ENCODE peak calls at places on chromosomes 16 and 17, in seven cellular contexts. D is Peyer's patch; T is sigmoid colon; U is upper lobe of left lung; G is fibroblast of lung; O is CD8-positive, alpha-beta T cell; N is body of pancreas. S is an unnamed sample. For H3K27me3, the result is how much of the 10 kb centered on the place peaks cover.

GRCh38 chr16:4283939-4284338 is 11.1 kb upstream of the TFAP4 start:
- DNase-seq in D (no peak), O (no peak), N (no peak), G (peak), T (no peak), U (no peak), S (no peak)

GRCh38 chr17:70110443-70110880 is 35.4 kb downstream of the KCNJ16 start:
- DNase-seq in O (no peak), N (no peak), T (no peak), G (peak), D (peak), U (no peak), S (no peak)

GRCh38 chr17:40799859-40800258 is at the start of gene KRT28:
- DNase-seq in N (no peak), G (no peak), T (no peak), D (no peak), U (no peak), O (no peak), S (no peak)

GRCh38 chr17:30093463-30094147 is 23.0 kb upstream of the NSRP1 start:
- DNase-seq in U (no peak), T (no peak), N (peak), O (peak), G (peak), D (no peak), S (no peak)

GRCh38 chr17:78112508-78113471 is 15.8 kb downstream of the TMC6 start:
- DNase-seq in N (peak), D (peak), U (peak), G (peak), O (peak), T (peak), S (peak)

GRCh38 chr16:89189358-89190025 is 10.8 kb downstream of the SLC22A31 start:
- DNase-seq in G (no peak), T (no peak), N (no peak), O (no peak), U (no peak), D (no peak), S (no peak)

GRCh38 chr16:59192551-59193199 is 458.6 kb upstream of the GOT2 start:
- DNase-seq in N (no peak), U (no peak), O (no peak), T (no peak), D (no peak), G (peak), S (no peak)

GRCh38 chr17:81651692-81652091 is 4.7 kb downstream of the PDE6G start:
- DNase-seq in U (no peak), O (no peak), N (peak), G (peak), D (no peak), T (peak), S (no peak)

GRCh38 chr17:75073618-75074047 is 14.1 kb upstream of the SLC16A5 start:
- DNase-seq in D (no peak), G (no peak), N (no peak), U (no peak), O (no peak), T (peak), S (no peak)

GRCh38 chr16:74698220-74698619 is 2.4 kb downstream of the MLKL start:
- DNase-seq in O (no peak), U (no peak), D (no peak), T (no peak), G (no peak), N (no peak), S (no peak)

GRCh38 chr17:75153854-75154194 is 488 bp downstream of the JPT1 start:
- DNase-seq in N (peak), T (no peak), D (peak), G (no peak), U (no peak), O (no peak), S (peak)

GRCh38 chr16:81405702-81406113 is 38.9 kb upstream of the CMIP start:
- DNase-seq in O (no peak), G (peak), D (peak), N (peak), U (no peak), T (peak), S (no peak)

GRCh38 chr16:81410643-81411235 is 33.9 kb upstream of the CMIP start:
- DNase-seq in G (no peak), O (no peak), N (no peak), D (no peak), T (no peak), U (no peak), S (no peak)

GRCh38 chr16:81403601-81404391 is 40.8 kb upstream of the CMIP start:
- DNase-seq in N (peak), O (peak), G (peak), U (peak), T (peak), D (peak), S (peak)

GRCh38 chr16:81409016-81409556 is 35.5 kb upstream of the CMIP start:
- DNase-seq in O (no peak), N (no peak), T (no peak), D (no peak), U (no peak), G (no peak), S (no peak)

GRCh38 chr16:81408409-81408950 is 36.1 kb upstream of the CMIP start:
- DNase-seq in T (no peak), O (no peak), N (no peak), D (no peak), U (no peak), G (no peak), S (no peak)
- H3K27me3 ChIP-seq in T (under half), O (under half), N (under half), D (under half), U (under half), G (under half), S (under half)

DNA sequence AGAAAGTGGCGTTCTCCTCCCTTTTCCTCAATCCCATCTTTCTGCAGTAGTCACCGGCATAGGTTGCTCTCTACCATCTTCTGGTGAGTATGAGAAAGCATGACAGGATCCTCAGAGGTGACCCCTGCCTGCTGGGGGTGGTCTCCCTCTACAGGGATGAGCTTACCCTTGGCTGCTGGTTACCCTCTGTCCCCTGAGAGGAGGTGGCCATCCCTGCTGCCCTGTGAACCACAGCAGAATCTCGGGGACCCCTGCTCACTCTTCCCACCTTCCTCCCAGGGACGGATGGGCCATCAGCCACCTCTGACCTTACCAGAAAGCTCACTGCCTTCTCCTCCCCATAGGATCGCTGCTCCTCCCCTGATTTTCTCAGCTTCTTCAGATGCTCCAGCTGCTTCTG is 7.8 kb downstream of the MEFV start:
- DNase-seq in T (no peak), N (no peak), U (no peak), D (no peak), O (no peak), G (no peak), S (no peak)
- H3K27me3 ChIP-seq in T (under half), N (under half), U (under half), D (under half), O (under half), G (under half), S (under half)

GRCh38 chr16:85324506-85324905 is 212.2 kb upstream of the CIBAR2 start:
- DNase-seq in U (no peak), D (no peak), O (no peak), N (no peak), T (no peak), G (no peak), S (no peak)

GRCh38 chr16:85323230-85323960 is 211.1 kb upstream of the CIBAR2 start:
- DNase-seq in U (no peak), D (no peak), G (no peak), N (no peak), T (no peak), O (no peak), S (no peak)

GRCh38 chr16:85321856-85322271 is 209.6 kb upstream of the CIBAR2 start:
- DNase-seq in U (peak), G (peak), D (peak), O (no peak), N (peak), T (peak), S (peak)

GRCh38 chr16:85326113-85326793 is 214.0 kb upstream of the CIBAR2 start:
- DNase-seq in G (no peak), U (no peak), D (no peak), N (no peak), T (no peak), O (no peak), S (no peak)

DNA sequence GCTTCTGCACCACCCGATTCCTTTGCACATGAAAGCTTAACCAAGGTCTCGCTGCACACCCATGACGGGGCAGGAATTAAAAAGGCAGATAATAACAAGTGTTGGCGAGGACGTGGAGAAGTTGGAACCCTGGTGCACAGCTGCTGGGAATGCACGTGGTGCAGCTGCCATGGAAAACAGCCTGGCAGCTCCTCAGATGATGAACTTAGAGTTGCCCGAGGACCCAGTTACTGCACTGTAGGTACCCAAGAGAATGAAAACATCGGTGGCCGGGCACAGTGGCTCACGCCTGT is 211.6 kb upstream of the CIBAR2 start:
- DNase-seq in G (no peak), U (no peak), O (no peak), D (no peak), N (no peak), T (no peak), S (no peak)
- H3K27me3 ChIP-seq in G (under half), U (under half), O (under half), D (under half), N (under half), T (under half), S (under half)

GRCh38 chr17:58281511-58282011 is 826 bp upstream of the MPO start:
- DNase-seq in G (no peak), O (no peak), N (no peak), U (no peak), T (no peak), D (no peak), S (peak)
- H3K27me3 ChIP-seq in G (under half), O (under half), N (under half), U (under half), T (under half), D (under half), S (under half)

GRCh38 chr17:48553837-48554236 is 8.9 kb upstream of the HOXB2 start:
- DNase-seq in G (peak), N (no peak), O (no peak), U (no peak), D (no peak), T (no peak), S (no peak)

GRCh38 chr17:48553190-48553547 is 8.3 kb upstream of the HOXB2 start:
- DNase-seq in O (no peak), G (no peak), N (no peak), D (no peak), T (peak), U (no peak), S (no peak)

GRCh38 chr17:48555183-48555615 is 10.3 kb upstream of the HOXB2 start:
- DNase-seq in G (peak), O (no peak), U (no peak), D (no peak), N (no peak), T (no peak), S (no peak)

GRCh38 chr17:48555616-48556533 is 11.0 kb upstream of the HOXB2 start:
- DNase-seq in N (no peak), T (peak), G (peak), D (no peak), O (no peak), U (peak), S (no peak)

GRCh38 chr17:48554412-48555090 is 9.6 kb upstream of the HOXB2 start:
- DNase-seq in O (no peak), T (peak), G (peak), D (no peak), U (peak), N (no peak), S (no peak)
- H3K27me3 ChIP-seq in O (under half), T (under half), G (under half), D (under half), U (under half), N (under half), S (under half)